ENCODE peak calls at places on chromosome 21, in ten cellular contexts. Y is ovary, Z is A549, J is Peyer's patch, F is NB4, V is esophagus muscularis mucosa, I is heart left ventricle, S is right lobe of liver, G is IMR-90, W is H1. M is an unnamed sample.

GRCh38 chr21:34261841-34262832 is 101.7 kb upstream of the KCNE2 start:
- DNase-seq in V (no peak), Z (no peak), I (no peak), Y (no peak), S (no peak), F (no peak), J (no peak), G (no peak), W (no peak), M (no peak)

GRCh38 chr21:38319781-38320180 is 63.0 kb downstream of the KCNJ15 start:
- DNase-seq in F (no peak), G (peak), Z (no peak), I (no peak), W (no peak), Y (no peak), S (no peak), J (no peak), V (no peak), M (no peak)

GRCh38 chr21:42532466-42533181 is 19.0 kb downstream of the SLC37A1 start:
- DNase-seq in Y (peak), J (peak), Z (no peak), I (peak), V (no peak), W (no peak), G (peak), S (peak), F (no peak), M (peak)

GRCh38 chr21:37546949-37547614 is 180.5 kb downstream of the DYRK1A start:
- DNase-seq in I (no peak), G (no peak), V (no peak), J (no peak), Y (no peak), W (no peak), Z (no peak), F (peak), S (no peak), M (no peak)

GRCh38 chr21:33403786-33404571 is 766 bp downstream of the IFNGR2 start:
- DNase-seq in Z (no peak), G (peak), W (no peak), Y (peak), J (peak), V (peak), S (peak), F (peak), I (peak), M (peak)

GRCh38 chr21:39696620-39697019 is 48.4 kb upstream of the IGSF5 start:
- DNase-seq in V (peak), Z (no peak), G (no peak), Y (no peak), S (no peak), F (no peak), J (no peak), I (no peak), W (no peak), M (no peak)

GRCh38 chr21:33051925-33052324 is 18.0 kb upstream of the OLIG1 start:
- DNase-seq in V (no peak), G (no peak), Y (no peak), Z (no peak), J (no peak), F (no peak), W (no peak), S (no peak), I (no peak), M (no peak)

GRCh38 chr21:25341981-25342380 is 265.3 kb downstream of the MRPL39 start:
- DNase-seq in J (no peak), G (no peak), Z (no peak), Y (no peak), F (no peak), V (no peak), W (no peak), I (no peak), S (no peak), M (no peak)

GRCh38 chr21:20647603-20648002 is 350.6 kb upstream of the NCAM2 start:
- DNase-seq in Z (no peak), F (no peak), W (no peak), S (no peak), Y (no peak), G (no peak), J (no peak), I (no peak), V (no peak), M (no peak)

GRCh38 chr21:42570841-42571387 is 57.3 kb downstream of the SLC37A1 start:
- DNase-seq in F (no peak), I (peak), Z (peak), J (peak), W (no peak), G (no peak), S (peak), Y (peak), V (no peak), M (no peak)

GRCh38 chr21:35225573-35225972 is 176.5 kb upstream of the RUNX1 start:
- DNase-seq in V (no peak), Y (no peak), W (no peak), Z (no peak), J (no peak), I (no peak), G (no peak), S (no peak), F (no peak), M (no peak)

GRCh38 chr21:36135391-36136094 is 664 bp downstream of the CBR3 start:
- DNase-seq in F (peak), Y (peak), S (peak), Z (peak), G (peak), J (peak), W (no peak), I (peak), V (peak), M (peak)

GRCh38 chr21:26747216-26747615 is 98.0 kb downstream of the ADAMTS1 start:
- DNase-seq in Y (no peak), Z (no peak), I (no peak), W (no peak), V (no peak), S (no peak), F (no peak), G (no peak), J (no peak), M (no peak)

GRCh38 chr21:25171438-25171837 is 435.8 kb downstream of the MRPL39 start:
- DNase-seq in F (peak), G (peak), V (no peak), W (no peak), S (no peak), J (no peak), Z (no peak), I (no peak), Y (no peak), M (no peak)

GRCh38 chr21:42336065-42336464 is 14.7 kb downstream of the TFF2 start:
- DNase-seq in W (peak), F (no peak), I (no peak), G (peak), V (no peak), Y (no peak), J (no peak), Z (no peak), S (no peak), M (peak)

GRCh38 chr21:34911360-34911759 is 137.7 kb downstream of the RUNX1 start:
- DNase-seq in J (no peak), I (no peak), G (no peak), V (no peak), S (no peak), F (peak), Z (no peak), Y (no peak), W (no peak), M (no peak)

GRCh38 chr21:45847870-45848269 is 133.7 kb upstream of the COL6A1 start:
- DNase-seq in S (no peak), W (no peak), V (no peak), Z (no peak), J (no peak), Y (no peak), F (no peak), G (no peak), I (no peak), M (no peak)

GRCh38 chr21:35677298-35677841 is 383.0 kb downstream of the SETD4 start:
- DNase-seq in Z (no peak), F (no peak), V (no peak), W (no peak), Y (no peak), I (no peak), G (no peak), S (no peak), J (no peak), M (no peak)

GRCh38 chr21:27511241-27511640 is 544.4 kb upstream of the ADAMTS5 start:
- DNase-seq in S (no peak), F (no peak), W (no peak), V (no peak), Z (no peak), Y (no peak), I (no peak), G (no peak), J (no peak), M (no peak)

GRCh38 chr21:38660333-38661295 is 145.1 kb upstream of the ETS2 start:
- DNase-seq in V (no peak), G (no peak), F (peak), Z (no peak), Y (peak), I (peak), S (peak), W (no peak), J (no peak), M (no peak)

GRCh38 chr21:8989261-8989882 is 1532.0 kb upstream of the TPTE start:
- DNase-seq in Y (no peak), Z (peak), F (no peak), V (peak), S (no peak), I (no peak), G (no peak), W (no peak), J (no peak), M (no peak)

GRCh38 chr21:16580661-16581060 is 850.9 kb downstream of the USP25 start:
- DNase-seq in Y (no peak), J (no peak), S (no peak), I (no peak), V (no peak), G (no peak), Z (no peak), F (no peak), W (no peak), M (no peak)

GRCh38 chr21:37915941-37916794 is at the start of gene KCNJ6:
- DNase-seq in F (peak), W (no peak), S (peak), G (peak), J (no peak), I (peak), Y (no peak), V (no peak), Z (peak), M (no peak)

GRCh38 chr21:42568834-42569731 is 55.4 kb downstream of the SLC37A1 start:
- DNase-seq in Z (no peak), V (no peak), G (no peak), S (peak), Y (peak), J (peak), W (no peak), I (peak), F (no peak), M (no peak)

GRCh38 chr21:16195896-16196443 is 466.2 kb downstream of the USP25 start:
- DNase-seq in G (no peak), I (no peak), F (no peak), Z (no peak), S (no peak), V (no peak), J (no peak), Y (no peak), W (no peak), M (no peak)

GRCh38 chr21:31557421-31557955 is 102.0 kb upstream of the SOD1 start:
- DNase-seq in F (no peak), W (no peak), J (no peak), Y (no peak), I (no peak), V (no peak), Z (no peak), S (no peak), G (no peak), M (no peak)

GRCh38 chr21:31560479-31560878 is 99.0 kb upstream of the SOD1 start:
- DNase-seq in Z (no peak), I (no peak), Y (no peak), W (no peak), J (no peak), F (no peak), V (no peak), S (no peak), G (no peak), M (no peak)

GRCh38 chr21:31559368-31560119 is 99.9 kb upstream of the SOD1 start:
- DNase-seq in G (peak), Z (peak), F (peak), I (peak), W (peak), S (peak), J (peak), V (peak), Y (peak), M (peak)

GRCh38 chr21:31557956-31558838 is 101.3 kb upstream of the SOD1 start:
- DNase-seq in S (peak), G (no peak), Z (no peak), V (no peak), W (no peak), J (no peak), Y (no peak), I (no peak), F (no peak), M (peak)

DNA sequence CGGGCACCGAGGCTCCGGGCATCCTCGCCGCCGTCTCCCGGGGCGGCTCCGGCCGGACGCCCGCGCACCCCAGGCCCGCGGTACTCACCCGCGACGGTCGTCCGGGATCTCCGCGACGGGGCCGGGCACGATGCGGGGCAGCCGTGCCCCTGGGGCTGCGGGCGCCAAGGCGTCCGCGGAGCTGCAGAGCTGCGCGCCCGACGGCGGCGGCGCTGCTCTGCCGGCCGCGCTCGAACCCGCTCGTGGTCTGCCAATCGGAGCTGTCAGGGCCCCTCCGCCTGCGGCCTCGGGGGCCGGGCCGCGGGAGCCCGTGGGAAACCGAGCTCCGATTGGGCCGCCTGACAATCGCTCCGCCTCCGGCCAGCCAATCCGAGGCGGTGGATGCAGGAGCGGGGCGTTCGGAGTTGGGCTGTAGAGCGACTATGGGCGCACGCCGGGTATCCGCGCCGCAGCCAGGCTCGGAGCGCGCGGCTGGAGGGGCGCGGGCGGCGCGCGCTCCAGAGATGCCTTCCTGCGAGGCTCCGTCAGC is 100.6 kb upstream of the SOD1 start:
- DNase-seq in Z (peak), V (peak), Y (peak), S (peak), F (peak), I (peak), W (peak), G (peak), J (peak), M (peak)
- TF ChIP-seq CTCF in Z (no peak), V (no peak), Y (no peak), S (peak), F (no peak), I (no peak), W (peak), G (no peak), J (peak), M (no peak)

GRCh38 chr21:29181799-29182470 is 51.5 kb downstream of the MAP3K7CL start:
- DNase-seq in Y (peak), G (peak), W (no peak), S (peak), I (no peak), V (no peak), J (no peak), F (no peak), Z (peak), M (no peak)
- H3K4me3 ChIP-seq in Y (peak), G (peak), W (no peak), S (peak), I (peak), V (peak), J (peak), F (no peak), Z (peak), M (no peak)

DNA sequence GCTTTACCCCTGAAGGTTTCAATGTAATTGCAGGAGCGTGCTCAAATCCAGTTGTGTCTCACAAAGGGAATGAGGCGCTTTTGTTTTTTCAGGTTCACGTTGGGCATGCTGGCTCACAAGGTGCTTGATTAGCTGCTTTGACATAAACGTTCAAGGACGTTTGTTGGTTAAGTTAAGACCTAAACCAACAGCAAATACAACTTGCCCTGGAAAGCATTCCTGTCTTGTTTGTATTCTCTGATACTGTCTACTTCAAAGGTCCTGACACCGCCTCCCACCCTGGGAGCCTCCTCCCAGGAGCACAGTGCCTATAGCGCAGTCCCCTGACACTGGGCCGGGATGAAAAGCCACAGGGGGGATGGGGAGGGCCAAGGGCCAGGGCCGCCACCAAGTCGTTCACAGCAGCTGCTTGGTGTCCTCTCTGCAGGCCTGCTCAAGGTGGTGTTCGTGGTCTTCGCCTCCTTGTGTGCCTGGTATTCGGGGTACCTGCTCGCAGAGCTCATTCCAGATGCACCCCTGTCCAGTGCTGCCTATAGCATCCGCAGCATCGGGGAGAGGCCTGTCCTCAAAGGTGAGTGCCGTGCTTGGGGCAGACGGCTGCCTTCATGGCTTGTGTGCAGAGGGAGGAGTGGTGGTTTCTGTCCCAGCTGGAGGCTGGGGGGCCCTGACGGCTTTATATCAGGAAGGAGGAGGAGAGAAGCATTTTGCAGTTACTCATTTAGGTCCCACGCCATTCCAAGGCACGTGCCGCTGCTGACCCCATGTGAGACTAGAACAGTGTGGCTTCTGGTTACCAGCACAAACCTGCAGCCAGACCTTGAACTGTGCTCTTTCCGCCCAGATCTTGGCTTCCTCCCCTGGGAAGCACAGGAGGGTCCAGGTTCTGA is 6.1 kb downstream of the FAM3B start:
- DNase-seq in S (no peak), J (no peak), I (no peak), F (no peak), Y (no peak), G (no peak), W (no peak), Z (no peak), V (no peak), M (no peak)
- TF ChIP-seq POLR2A in S (no peak), J (no peak), I (no peak), F (no peak), Y (no peak), G (no peak), W (no peak), Z (no peak), V (no peak), M (no peak)

GRCh38 chr21:44324106-44324853 is 14.9 kb downstream of the CFAP410 start:
- DNase-seq in I (no peak), Z (no peak), Y (no peak), G (no peak), V (no peak), W (no peak), J (no peak), F (no peak), S (no peak), M (no peak)

GRCh38 chr21:44320847-44321246 is 18.3 kb downstream of the CFAP410 start:
- DNase-seq in J (no peak), V (no peak), S (no peak), F (no peak), G (no peak), Z (no peak), W (no peak), I (no peak), Y (no peak), M (no peak)

GRCh38 chr21:44322621-44323325 is 16.4 kb downstream of the CFAP410 start:
- DNase-seq in S (no peak), Z (no peak), Y (no peak), W (no peak), F (no peak), G (no peak), J (no peak), I (no peak), V (no peak), M (no peak)

GRCh38 chr21:44323591-44323990 is 15.6 kb downstream of the CFAP410 start:
- DNase-seq in I (no peak), S (no peak), J (no peak), Z (no peak), G (no peak), F (no peak), V (no peak), W (no peak), Y (no peak), M (no peak)

DNA sequence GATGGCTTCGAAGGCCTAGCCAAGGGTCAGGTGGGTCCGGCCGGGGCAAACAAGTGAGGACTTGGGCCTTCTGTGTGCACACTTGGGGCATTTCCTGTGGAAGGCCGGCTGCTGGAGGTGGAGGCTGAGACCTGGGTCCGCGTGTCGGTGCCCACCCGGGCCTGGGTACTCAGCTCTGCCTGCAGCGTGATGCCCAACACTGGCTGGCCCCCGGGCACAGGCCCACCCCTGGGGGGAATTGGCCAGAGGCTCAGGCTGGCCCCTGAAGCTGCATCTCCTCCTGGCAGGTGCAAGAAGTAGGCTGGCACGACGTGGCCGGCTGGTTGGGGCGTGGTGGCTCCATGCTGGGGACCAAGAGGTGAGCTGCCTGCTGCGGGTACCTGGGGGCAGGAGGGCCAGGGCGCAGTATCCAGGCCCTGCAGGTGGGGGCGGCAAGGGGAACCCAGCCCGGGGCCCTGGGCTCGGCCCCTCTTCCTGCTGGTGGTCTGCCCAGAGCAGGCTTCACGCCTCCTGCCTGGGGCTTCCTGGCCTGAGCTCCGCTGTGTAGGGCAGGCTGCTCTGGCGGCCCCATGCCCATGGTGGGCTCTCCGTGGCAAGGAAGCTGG is 17.2 kb downstream of the CFAP410 start:
- DNase-seq in G (no peak), F (no peak), I (no peak), Z (no peak), W (no peak), J (no peak), V (no peak), S (no peak), Y (no peak), M (no peak)
- TF ChIP-seq CTCF in G (no peak), F (no peak), I (no peak), Z (no peak), W (no peak), J (no peak), V (no peak), S (no peak), Y (no peak), M (no peak)

M was measured in lower leg skin.